ENCODE peak calls at places on chromosome 5, in ten cellular contexts. V is IMR-90, S is hepatocyte, G is SK-N-SH, Z is neural progenitor cell, A is astrocyte, X is mammary epithelial cell, H is GM23338, U is K562, Q is PC-9. B is an unnamed sample.

GRCh38 chr5:91305640-91306039 is 77.5 kb downstream of the ARRDC3 start:
- DNase-seq in V (no peak), S (no peak), G (no peak), Z (no peak), A (no peak), X (no peak), H (no peak), U (no peak), Q (no peak), B (no peak)

GRCh38 chr5:94375801-94376200 is 242.6 kb downstream of the KIAA0825 start:
- DNase-seq in V (no peak), S (no peak), G (no peak), Z (no peak), A (peak), X (no peak), H (no peak), U (no peak), Q (no peak), B (peak)

GRCh38 chr5:31218978-31219377 is 25.5 kb downstream of the CDH6 start:
- DNase-seq in V (no peak), S (peak), G (no peak), Z (peak), A (no peak), X (no peak), H (peak), U (no peak), Q (no peak), B (no peak)

GRCh38 chr5:100900142-100900795 is 2.8 kb downstream of the ST8SIA4 start:
- DNase-seq in V (no peak), S (peak), G (no peak), Z (peak), A (peak), X (peak), H (peak), U (no peak), Q (no peak), B (peak)

GRCh38 chr5:55601209-55601618 is 66.5 kb upstream of the PLPP1 start:
- DNase-seq in V (peak), S (peak), G (no peak), Z (peak), A (peak), X (no peak), H (no peak), U (no peak), Q (peak), B (peak)

GRCh38 chr5:147393866-147394265 is 116.0 kb downstream of the DPYSL3 start:
- DNase-seq in V (no peak), S (no peak), G (no peak), Z (peak), A (no peak), X (no peak), H (peak), U (no peak), Q (no peak), B (no peak)

GRCh38 chr5:157516016-157516415 is 56.0 kb downstream of the NIPAL4 start:
- DNase-seq in V (peak), S (peak), G (no peak), Z (no peak), A (peak), X (peak), H (no peak), U (no peak), Q (no peak), B (peak)

GRCh38 chr5:141747152-141747640 is 65.2 kb upstream of the ARAP3 start:
- DNase-seq in V (peak), S (peak), G (peak), Z (peak), A (peak), X (peak), H (peak), U (peak), Q (no peak), B (peak)

GRCh38 chr5:16616536-16617271 is at the start of gene RETREG1:
- DNase-seq in V (no peak), S (peak), G (peak), Z (peak), A (peak), X (peak), H (peak), U (peak), Q (no peak), B (peak)

GRCh38 chr5:66960373-66961137 is 236.0 kb downstream of the CD180 start:
- DNase-seq in V (peak), S (peak), G (no peak), Z (no peak), A (peak), X (peak), H (peak), U (no peak), Q (no peak), B (no peak)

GRCh38 chr5:9294793-9295465 is 250.9 kb downstream of the SEMA5A start:
- DNase-seq in V (no peak), S (no peak), G (no peak), Z (peak), A (no peak), X (no peak), H (peak), U (no peak), Q (no peak), B (no peak)

GRCh38 chr5:156188026-156188425 is 138.9 kb upstream of the SGCD start:
- DNase-seq in V (peak), S (no peak), G (no peak), Z (no peak), A (no peak), X (no peak), H (no peak), U (no peak), Q (no peak), B (no peak)

GRCh38 chr5:172591636-172592035 is 49.4 kb upstream of the NEURL1B start:
- DNase-seq in V (no peak), S (no peak), G (no peak), Z (no peak), A (no peak), X (no peak), H (no peak), U (no peak), Q (no peak), B (no peak)

GRCh38 chr5:137843676-137844284 is 23.9 kb upstream of the MYOT start:
- DNase-seq in V (no peak), S (no peak), G (no peak), Z (no peak), A (no peak), X (no peak), H (no peak), U (no peak), Q (no peak), B (no peak)

GRCh38 chr5:149930754-149931574 is 13.6 kb downstream of the PDE6A start:
- DNase-seq in V (no peak), S (no peak), G (no peak), Z (no peak), A (no peak), X (no peak), H (no peak), U (no peak), Q (no peak), B (no peak)

GRCh38 chr5:107553063-107553676 is 117.6 kb downstream of the EFNA5 start:
- DNase-seq in V (peak), S (no peak), G (no peak), Z (no peak), A (peak), X (peak), H (peak), U (no peak), Q (no peak), B (peak)

GRCh38 chr5:41835625-41836024 is 34.6 kb downstream of the OXCT1 start:
- DNase-seq in V (peak), S (peak), G (peak), Z (peak), A (peak), X (peak), H (peak), U (no peak), Q (no peak), B (peak)

GRCh38 chr5:116492016-116492623 is 82.5 kb downstream of the SEMA6A start:
- DNase-seq in V (peak), S (no peak), G (no peak), Z (no peak), A (peak), X (peak), H (no peak), U (no peak), Q (no peak), B (peak)

GRCh38 chr5:62600560-62601252 is 22.1 kb downstream of the LRRC70 start:
- DNase-seq in V (no peak), S (no peak), G (no peak), Z (no peak), A (no peak), X (no peak), H (no peak), U (no peak), Q (peak), B (peak)

DNA sequence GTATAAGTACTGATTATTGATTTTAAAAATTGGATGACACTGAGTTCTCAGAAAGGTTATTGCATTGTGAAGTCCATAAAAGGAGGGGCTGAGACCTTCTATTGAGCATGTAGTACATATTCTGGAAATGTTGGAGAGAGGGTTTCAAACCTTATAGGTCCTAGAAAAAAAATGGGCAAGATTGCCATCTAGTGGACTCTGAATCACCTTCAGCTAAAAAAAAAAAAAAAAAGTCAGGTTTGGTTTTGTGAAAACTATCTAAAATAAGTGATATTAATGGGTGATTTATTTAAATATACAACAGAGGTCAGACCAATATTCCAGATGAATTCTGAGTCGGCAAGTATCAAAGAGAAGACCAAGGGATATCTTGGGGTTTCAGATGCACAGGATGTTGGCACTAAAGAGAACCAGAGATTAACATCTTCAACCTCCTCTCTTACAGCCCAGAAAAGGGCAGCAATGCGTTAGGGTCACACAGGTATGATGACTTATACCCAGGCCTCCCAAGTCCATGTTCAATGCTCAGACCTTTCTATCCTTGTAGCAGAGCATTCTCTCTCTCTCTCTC is 109.8 kb upstream of the NMUR2 start:
- DNase-seq in V (peak), S (peak), G (peak), Z (peak), A (no peak), X (peak), H (peak), U (no peak), Q (no peak), B (peak)
- TF ChIP-seq CTCF in V (peak), S (peak), G (peak), Z (peak), A (peak), X (peak), H (peak), U (no peak), Q (peak), B (peak)

DNA sequence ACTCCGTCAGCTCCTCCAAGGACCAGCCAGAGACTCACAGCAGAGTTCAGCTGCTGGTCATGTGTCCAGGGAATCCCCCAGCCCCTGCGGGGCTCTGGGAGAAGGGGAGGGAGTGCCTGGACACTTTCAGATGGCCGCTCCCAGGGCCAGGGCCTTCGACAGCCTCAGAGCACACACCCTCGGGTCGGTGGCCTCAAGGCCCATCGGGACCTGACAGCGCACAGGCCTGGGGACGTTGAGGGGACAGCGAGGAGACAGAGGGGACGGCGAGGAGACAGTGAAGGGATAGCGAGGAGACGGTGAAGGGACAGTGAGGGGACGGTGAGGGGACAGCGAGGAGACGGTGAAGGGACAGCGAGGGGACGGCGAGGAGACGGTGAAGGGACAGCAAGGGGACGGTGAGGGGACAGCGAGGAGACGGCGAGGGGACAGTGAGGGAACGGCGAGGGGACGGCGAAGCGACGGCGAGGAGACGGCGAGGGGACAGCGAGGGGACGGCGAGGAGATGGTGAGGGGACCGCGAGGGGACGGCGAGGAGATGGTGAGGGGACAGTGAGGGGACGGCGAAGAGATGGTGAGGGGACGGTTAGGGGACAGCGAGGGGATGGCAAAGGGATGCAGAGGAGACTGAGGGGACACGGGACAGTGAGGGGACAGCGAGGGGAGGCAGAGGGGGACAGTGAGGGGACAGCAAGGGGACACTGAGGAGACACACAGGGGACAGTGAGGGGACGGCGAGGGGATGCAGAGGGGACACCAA is 47.3 kb downstream of the SLC12A7 start:
- DNase-seq in V (no peak), S (no peak), G (peak), Z (no peak), A (no peak), X (no peak), H (no peak), U (no peak), Q (no peak), B (no peak)
- H2AFZ ChIP-seq in V (peak), S (no peak), G (no peak), Z (no peak), A (no peak), X (no peak), H (no peak), U (no peak), Q (no peak), B (no peak)

GRCh38 chr5:139578348-139578724 is 17.2 kb downstream of the UBE2D2 start:
- DNase-seq in V (no peak), S (no peak), G (no peak), Z (no peak), A (no peak), X (no peak), H (no peak), U (no peak), Q (no peak), B (no peak)

GRCh38 chr5:139575751-139576150 is 14.6 kb downstream of the UBE2D2 start:
- DNase-seq in V (no peak), S (no peak), G (no peak), Z (no peak), A (no peak), X (no peak), H (no peak), U (no peak), Q (no peak), B (no peak)

GRCh38 chr5:139577689-139578347 is 16.7 kb downstream of the UBE2D2 start:
- DNase-seq in V (no peak), S (no peak), G (no peak), Z (no peak), A (no peak), X (no peak), H (no peak), U (no peak), Q (no peak), B (no peak)

GRCh38 chr5:139574641-139575312 is 13.6 kb downstream of the UBE2D2 start:
- DNase-seq in V (peak), S (peak), G (peak), Z (peak), A (peak), X (no peak), H (peak), U (peak), Q (no peak), B (peak)

DNA sequence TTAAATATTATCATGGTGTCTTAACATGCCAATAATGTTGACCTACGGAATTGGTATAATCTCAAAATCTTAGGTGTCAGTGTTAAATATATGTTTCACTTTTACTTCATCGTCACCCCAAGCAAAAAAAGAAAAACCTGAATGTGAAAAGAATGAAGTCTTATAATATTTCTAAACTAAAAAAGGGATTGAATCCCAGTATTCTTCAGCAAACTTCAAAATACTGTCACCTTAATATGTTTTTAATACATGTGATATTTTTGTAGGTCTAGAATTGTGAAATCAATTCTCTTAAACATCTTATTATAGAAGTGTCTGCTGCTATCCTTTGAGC is 14.1 kb downstream of the UBE2D2 start:
- DNase-seq in V (no peak), S (no peak), G (no peak), Z (no peak), A (no peak), X (no peak), H (no peak), U (no peak), Q (no peak), B (no peak)
- TF ChIP-seq CTCF in V (no peak), S (no peak), G (no peak), Z (no peak), A (no peak), X (no peak), H (no peak), U (no peak), Q (peak), B (no peak)

GRCh38 chr5:151475378-151475777 is 28.0 kb downstream of the SLC36A1 start:
- DNase-seq in V (no peak), S (no peak), G (peak), Z (no peak), A (no peak), X (no peak), H (no peak), U (no peak), Q (no peak), B (no peak)
- H2AFZ ChIP-seq in V (no peak), S (no peak), G (no peak), Z (no peak), A (no peak), X (no peak), H (no peak), U (no peak), Q (no peak), B (no peak)

GRCh38 chr5:165457854-165458481 is 1952.5 kb downstream of the MAT2B start:
- DNase-seq in V (peak), S (peak), G (peak), Z (peak), A (peak), X (peak), H (peak), U (no peak), Q (no peak), B (peak)
- TF ChIP-seq CTCF in V (peak), S (peak), G (peak), Z (peak), A (peak), X (peak), H (peak), U (no peak), Q (peak), B (peak)

DNA sequence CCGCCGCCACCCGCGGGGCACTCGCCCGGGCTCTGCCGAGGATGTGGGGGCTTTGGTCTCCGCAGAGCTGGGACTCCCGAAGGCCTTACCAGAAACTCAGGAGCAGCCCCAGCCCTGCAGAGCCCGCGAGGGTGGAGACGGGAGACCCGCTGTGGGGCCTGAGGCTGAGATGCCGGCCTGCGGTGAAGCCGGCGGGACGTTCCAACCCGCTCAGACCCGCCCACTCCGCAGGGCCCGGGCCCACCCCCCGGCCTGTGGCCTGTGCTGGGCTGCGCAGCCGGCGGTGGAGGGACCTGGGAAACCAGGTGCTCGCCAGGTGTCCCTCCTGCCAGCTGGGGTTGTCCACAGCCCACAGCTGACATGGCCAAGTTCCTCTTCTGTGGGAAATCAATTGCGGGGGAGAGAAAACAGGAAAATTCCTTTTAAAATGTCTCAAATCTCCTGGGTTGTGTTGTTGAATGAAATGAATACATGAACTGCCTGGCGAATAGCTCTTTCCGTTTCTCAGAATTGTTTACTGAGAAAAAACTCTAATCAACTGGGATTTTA is 48.9 kb upstream of the IRX4 start:
- DNase-seq in V (no peak), S (peak), G (no peak), Z (peak), A (no peak), X (peak), H (peak), U (no peak), Q (no peak), B (no peak)
- H2AFZ ChIP-seq in V (no peak), S (peak), G (no peak), Z (peak), A (no peak), X (peak), H (peak), U (no peak), Q (no peak), B (no peak)

GRCh38 chr5:153275697-153276096 is 214.8 kb upstream of the GRIA1 start:
- DNase-seq in V (no peak), S (no peak), G (no peak), Z (no peak), A (no peak), X (no peak), H (no peak), U (no peak), Q (no peak), B (no peak)
- TF ChIP-seq CTCF in V (no peak), S (no peak), G (no peak), Z (no peak), A (no peak), X (no peak), H (no peak), U (no peak), Q (no peak), B (no peak)